ENCODE peak calls at places on chromosome 6, in five cellular contexts. One of them, this sample, is unnamed.

GRCh38 chr6:110703010-110703905 is 112.0 kb downstream of the CDK19 start:
- DNase-seq in Panc1: no peak
- DNase-seq in prostate gland: no peak
- DNase-seq in HepG2: no peak
- DNase-seq in breast epithelium: no peak
- DNase-seq in this sample: no peak

GRCh38 chr6:17768388-17768787 is 61.7 kb upstream of the NUP153 start:
- DNase-seq in HepG2: peak; percentile 9
- DNase-seq in prostate gland: no peak
- DNase-seq in breast epithelium: no peak
- DNase-seq in Panc1: no peak
- DNase-seq in this sample: no peak

GRCh38 chr6:144786825-144787224 is 501.7 kb downstream of the UTRN start:
- DNase-seq in HepG2: no peak
- DNase-seq in Panc1: no peak
- DNase-seq in prostate gland: no peak
- DNase-seq in breast epithelium: no peak
- DNase-seq in this sample: no peak

GRCh38 chr6:137881522-137881886 is 14.4 kb downstream of the TNFAIP3 start:
- DNase-seq in prostate gland: no peak
- DNase-seq in breast epithelium: no peak
- DNase-seq in Panc1: no peak
- DNase-seq in HepG2: no peak
- DNase-seq in this sample: no peak

GRCh38 chr6:133568970-133569889 is 319.7 kb upstream of the TCF21 start:
- DNase-seq in HepG2: peak; percentile 51
- DNase-seq in Panc1: peak; percentile 73
- DNase-seq in prostate gland: no peak
- DNase-seq in breast epithelium: no peak
- DNase-seq in this sample: no peak

GRCh38 chr6:68778356-68779020 is 143.4 kb downstream of the ADGRB3 start:
- DNase-seq in HepG2: peak; percentile 11
- DNase-seq in prostate gland: no peak
- DNase-seq in Panc1: peak; percentile 24
- DNase-seq in breast epithelium: no peak
- DNase-seq in this sample: no peak

GRCh38 chr6:100135977-100136376 is 142.0 kb upstream of the MCHR2 start:
- DNase-seq in prostate gland: no peak
- DNase-seq in Panc1: no peak
- DNase-seq in HepG2: no peak
- DNase-seq in breast epithelium: no peak
- DNase-seq in this sample: peak; percentile 27

GRCh38 chr6:157764346-157765068 is 58.5 kb upstream of the SNX9 start:
- DNase-seq in prostate gland: peak; percentile 70
- DNase-seq in breast epithelium: peak; percentile 84
- DNase-seq in Panc1: peak; percentile 98
- DNase-seq in HepG2: peak; percentile 77
- DNase-seq in this sample: peak; percentile 87

GRCh38 chr6:35727206-35727934 is 9.5 kb upstream of the ARMC12 start:
- DNase-seq in prostate gland: peak; percentile 87
- DNase-seq in breast epithelium: peak; percentile 89
- DNase-seq in Panc1: no peak
- DNase-seq in HepG2: peak; percentile 65
- DNase-seq in this sample: no peak

GRCh38 chr6:22928775-22929174 is 359.4 kb downstream of the HDGFL1 start:
- DNase-seq in prostate gland: no peak
- DNase-seq in breast epithelium: no peak
- DNase-seq in Panc1: no peak
- DNase-seq in HepG2: no peak
- DNase-seq in this sample: no peak

GRCh38 chr6:15561447-15562199 is 101.2 kb downstream of the DTNBP1 start:
- DNase-seq in Panc1: no peak
- DNase-seq in prostate gland: no peak
- DNase-seq in breast epithelium: no peak
- DNase-seq in HepG2: no peak
- DNase-seq in this sample: no peak

GRCh38 chr6:43334466-43335095 is 26.0 kb upstream of the CRIP3 start:
- DNase-seq in prostate gland: no peak
- DNase-seq in Panc1: peak; percentile 46
- DNase-seq in breast epithelium: no peak
- DNase-seq in HepG2: peak; percentile 66
- DNase-seq in this sample: no peak

GRCh38 chr6:159790947-159791598 is 806 bp downstream of the MRPL18 start:
- DNase-seq in prostate gland: no peak
- DNase-seq in Panc1: no peak
- DNase-seq in breast epithelium: no peak
- DNase-seq in HepG2: no peak
- DNase-seq in this sample: no peak

GRCh38 chr6:57267586-57268293 is 45.6 kb upstream of the RAB23 start:
- DNase-seq in HepG2: peak; percentile 65
- DNase-seq in breast epithelium: no peak
- DNase-seq in Panc1: peak; percentile 67
- DNase-seq in prostate gland: no peak
- DNase-seq in this sample: peak; percentile 39

GRCh38 chr6:144217264-144217663 is 66.9 kb downstream of the STX11 start:
- DNase-seq in prostate gland: no peak
- DNase-seq in Panc1: no peak
- DNase-seq in breast epithelium: no peak
- DNase-seq in HepG2: peak; percentile 30
- DNase-seq in this sample: no peak

GRCh38 chr6:14925025-14925595 is 320.8 kb upstream of the JARID2 start:
- DNase-seq in Panc1: no peak
- DNase-seq in prostate gland: no peak
- DNase-seq in HepG2: no peak
- DNase-seq in breast epithelium: no peak
- DNase-seq in this sample: no peak

GRCh38 chr6:21049572-21049971 is 515.3 kb downstream of the CDKAL1 start:
- DNase-seq in HepG2: no peak
- DNase-seq in prostate gland: no peak
- DNase-seq in breast epithelium: no peak
- DNase-seq in Panc1: no peak
- DNase-seq in this sample: no peak

DNA sequence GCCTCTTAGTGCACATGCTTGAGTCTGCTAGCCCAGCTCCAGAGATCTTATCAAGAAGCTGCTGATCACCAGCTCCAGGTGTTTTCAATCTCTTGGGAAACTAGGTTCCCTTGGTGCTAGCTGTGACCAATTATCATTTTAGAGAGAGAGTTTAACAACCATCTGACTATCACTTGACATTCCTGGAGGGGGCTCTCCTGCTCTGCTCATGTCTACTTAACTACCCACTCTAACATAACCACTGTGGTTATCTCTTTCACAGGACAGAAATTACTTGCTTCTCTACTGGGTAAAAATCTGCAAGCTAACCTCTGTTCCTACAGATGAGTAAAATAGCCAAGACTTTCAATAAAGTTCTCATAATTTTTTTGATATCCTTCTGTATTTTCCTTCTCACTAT is 823.4 kb upstream of the GJE1 start:
- DNase-seq in prostate gland: no peak
- DNase-seq in HepG2: peak; percentile 3
- DNase-seq in breast epithelium: no peak
- DNase-seq in Panc1: no peak
- DNase-seq in this sample: no peak
- TF ChIP-seq CTCF in prostate gland: no peak
- TF ChIP-seq CTCF in HepG2: peak; percentile 33
- TF ChIP-seq CTCF in breast epithelium: no peak
- TF ChIP-seq CTCF in Panc1: no peak
- TF ChIP-seq CTCF in this sample: no peak

GRCh38 chr6:41604006-41604405 is 34.3 kb upstream of the MDFI start:
- DNase-seq in prostate gland: no peak
- DNase-seq in Panc1: no peak
- DNase-seq in HepG2: no peak
- DNase-seq in breast epithelium: no peak
- DNase-seq in this sample: no peak
- TF ChIP-seq POLR2AphosphoS5 in prostate gland: no peak
- TF ChIP-seq POLR2AphosphoS5 in Panc1: no peak
- TF ChIP-seq POLR2AphosphoS5 in HepG2: no peak
- TF ChIP-seq POLR2AphosphoS5 in breast epithelium: no peak
- TF ChIP-seq POLR2AphosphoS5 in this sample: no peak

GRCh38 chr6:78701407-78701806 is 165.9 kb upstream of the IRAK1BP1 start:
- DNase-seq in Panc1: no peak
- DNase-seq in breast epithelium: no peak
- DNase-seq in prostate gland: no peak
- DNase-seq in HepG2: no peak
- DNase-seq in this sample: no peak
- H3K4me3 ChIP-seq in Panc1: no peak overlapping the region
- H3K4me3 ChIP-seq in breast epithelium: no peak overlapping the region
- H3K4me3 ChIP-seq in prostate gland: no peak overlapping the region
- H3K4me3 ChIP-seq in HepG2: no peak overlapping the region
- H3K4me3 ChIP-seq in this sample: no peak overlapping the region

GRCh38 chr6:167512926-167513325 is 188.0 kb downstream of the TTLL2 start:
- DNase-seq in breast epithelium: no peak
- DNase-seq in HepG2: no peak
- DNase-seq in prostate gland: no peak
- DNase-seq in Panc1: no peak
- DNase-seq in this sample: no peak

GRCh38 chr6:167514524-167514923 is 189.6 kb downstream of the TTLL2 start:
- DNase-seq in Panc1: no peak
- DNase-seq in HepG2: no peak
- DNase-seq in prostate gland: no peak
- DNase-seq in breast epithelium: no peak
- DNase-seq in this sample: no peak

GRCh38 chr6:167515873-167516507 is 191.1 kb downstream of the TTLL2 start:
- DNase-seq in prostate gland: no peak
- DNase-seq in breast epithelium: no peak
- DNase-seq in HepG2: no peak
- DNase-seq in Panc1: no peak
- DNase-seq in this sample: no peak

GRCh38 chr6:167510648-167511047 is 185.8 kb downstream of the TTLL2 start:
- DNase-seq in prostate gland: no peak
- DNase-seq in HepG2: no peak
- DNase-seq in breast epithelium: no peak
- DNase-seq in Panc1: no peak
- DNase-seq in this sample: no peak

DNA sequence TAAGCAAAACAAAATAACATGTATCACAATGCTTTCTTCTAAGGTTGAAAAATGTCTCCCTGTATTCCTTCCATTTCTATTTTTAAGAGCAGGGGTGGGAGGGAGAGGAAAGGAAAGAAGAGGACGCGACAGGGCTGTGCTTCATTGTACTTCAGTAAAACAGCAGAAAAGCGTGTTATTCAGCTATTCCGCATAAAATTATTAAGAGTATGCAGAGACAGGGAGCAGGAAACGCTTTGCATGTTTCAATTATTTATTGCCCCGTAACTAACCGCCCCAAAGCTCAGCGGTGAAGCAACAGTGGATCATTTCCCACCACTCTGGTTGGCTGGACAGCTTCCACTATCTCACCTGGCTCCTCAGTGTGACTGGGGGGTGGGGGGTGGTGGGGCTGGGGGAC is 188.9 kb downstream of the TTLL2 start:
- DNase-seq in Panc1: no peak
- DNase-seq in breast epithelium: no peak
- DNase-seq in prostate gland: no peak
- DNase-seq in HepG2: no peak
- DNase-seq in this sample: no peak
- TF ChIP-seq CTCF in Panc1: no peak
- TF ChIP-seq CTCF in breast epithelium: no peak
- TF ChIP-seq CTCF in prostate gland: no peak
- TF ChIP-seq CTCF in HepG2: no peak
- TF ChIP-seq CTCF in this sample: no peak

GRCh38 chr6:71887744-71888115 is 1.4 kb downstream of the RIMS1 start:
- DNase-seq in prostate gland: no peak
- DNase-seq in Panc1: no peak
- DNase-seq in HepG2: no peak
- DNase-seq in breast epithelium: no peak
- DNase-seq in this sample: no peak

GRCh38 chr6:71889366-71889765 is 3.0 kb downstream of the RIMS1 start:
- DNase-seq in prostate gland: no peak
- DNase-seq in HepG2: no peak
- DNase-seq in Panc1: no peak
- DNase-seq in breast epithelium: no peak
- DNase-seq in this sample: no peak

GRCh38 chr6:71888720-71889340 is 2.5 kb downstream of the RIMS1 start:
- DNase-seq in Panc1: no peak
- DNase-seq in prostate gland: no peak
- DNase-seq in breast epithelium: no peak
- DNase-seq in HepG2: no peak
- DNase-seq in this sample: no peak

GRCh38 chr6:71887006-71887743 is 825 bp downstream of the RIMS1 start:
- DNase-seq in Panc1: no peak
- DNase-seq in breast epithelium: no peak
- DNase-seq in prostate gland: no peak
- DNase-seq in HepG2: no peak
- DNase-seq in this sample: peak; percentile 59

DNA sequence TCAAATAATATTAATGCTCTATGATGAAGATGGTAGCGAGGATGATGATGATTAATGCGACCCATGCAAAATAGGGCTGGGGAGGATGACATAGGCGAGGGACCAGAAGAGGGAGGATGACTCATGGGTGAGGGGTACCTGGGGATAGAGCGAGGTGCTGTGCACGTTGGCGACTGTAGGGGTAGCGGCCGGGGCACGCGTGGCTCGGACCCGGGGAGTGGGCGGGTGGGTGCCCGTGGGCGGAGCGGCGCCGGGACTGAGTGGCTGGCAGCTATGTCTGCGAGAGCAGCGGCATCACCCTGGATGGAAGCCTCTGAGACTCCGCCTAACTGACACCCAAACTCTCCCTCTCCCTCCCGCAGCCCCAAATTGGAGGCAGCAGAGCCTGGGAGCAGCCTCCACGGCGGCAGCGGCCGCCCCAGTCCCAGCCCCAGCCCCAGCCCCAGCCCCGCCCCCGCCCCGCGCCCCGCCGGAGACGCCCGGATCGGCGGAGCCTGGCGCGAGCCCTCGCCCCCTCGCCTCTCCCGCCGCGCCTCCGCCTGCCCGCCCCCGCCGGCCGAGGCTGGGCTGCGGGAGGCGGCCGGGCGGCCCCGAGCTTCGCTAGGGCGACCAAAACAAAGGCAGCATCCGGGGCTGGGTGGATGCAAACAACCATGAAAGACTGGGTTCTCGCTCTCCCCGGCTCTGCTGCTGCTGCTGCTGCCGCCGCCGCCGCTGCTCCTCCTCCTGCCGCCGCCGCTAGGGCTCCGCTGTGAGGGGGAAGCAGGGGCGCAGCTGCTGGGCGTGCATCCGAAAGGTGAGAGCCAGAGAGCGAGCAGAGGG is at the start of gene RIMS1:
- DNase-seq in HepG2: no peak
- DNase-seq in Panc1: no peak
- DNase-seq in breast epithelium: no peak
- DNase-seq in prostate gland: no peak
- DNase-seq in this sample: peak; percentile 84
- TF ChIP-seq POLR2AphosphoS5 in HepG2: no peak
- TF ChIP-seq POLR2AphosphoS5 in Panc1: no peak
- TF ChIP-seq POLR2AphosphoS5 in breast epithelium: no peak
- TF ChIP-seq POLR2AphosphoS5 in prostate gland: no peak
- TF ChIP-seq POLR2AphosphoS5 in this sample: no peak

GRCh38 chr6:163420315-163420667 is 5.8 kb downstream of the QKI start:
- DNase-seq in prostate gland: no peak
- DNase-seq in Panc1: no peak
- DNase-seq in HepG2: no peak
- DNase-seq in breast epithelium: no peak
- DNase-seq in this sample: no peak
- H3K4me3 ChIP-seq in prostate gland: no peak overlapping the region
- H3K4me3 ChIP-seq in Panc1: no peak overlapping the region
- H3K4me3 ChIP-seq in HepG2: no peak overlapping the region
- H3K4me3 ChIP-seq in breast epithelium: no peak overlapping the region
- H3K4me3 ChIP-seq in this sample: no peak overlapping the region